ENCODE peak calls at places on chromosomes 16 and 17, in eight cellular contexts. B is endodermal cell, A is B cell, L is cardiac muscle cell, F is epithelial cell of proximal tubule, K is HFFc6, I is GM23338, X is tibial artery. O is an unnamed sample.

GRCh38 chr17:72305964-72306551 is 185.2 kb downstream of the SOX9 start:
- DNase-seq in X (peak; percentile 57), I (no peak), F (no peak), L (no peak), K (peak; percentile 12), B (no peak), A (no peak), O (no peak)

GRCh38 chr17:16384557-16384956 is 3.7 kb downstream of the UBB start:
- DNase-seq in K (no peak), L (no peak), I (no peak), F (no peak), A (no peak), X (no peak), B (no peak), O (no peak)

GRCh38 chr16:83513006-83513755 is 294.6 kb upstream of the HSBP1 start:
- DNase-seq in L (no peak), X (no peak), K (peak; percentile 25), I (no peak), A (no peak), B (no peak), F (peak; percentile 23), O (no peak)

GRCh38 chr17:15457723-15458094 is 9.7 kb downstream of the CDRT4 start:
- DNase-seq in L (no peak), F (no peak), K (no peak), X (peak; percentile 58), I (no peak), A (no peak), B (no peak), O (no peak)

GRCh38 chr16:5500526-5500925 is 402.9 kb upstream of the EEF2KMT start:
- DNase-seq in I (no peak), K (no peak), L (no peak), A (no peak), F (no peak), X (no peak), B (no peak), O (no peak)

GRCh38 chr17:49031965-49032928 is 35.1 kb downstream of the IGF2BP1 start:
- DNase-seq in X (no peak), I (peak; percentile 93), A (peak; percentile 59), B (peak; percentile 90), L (peak; percentile 85), K (peak; percentile 67), F (peak; percentile 22), O (peak; percentile 51)

GRCh38 chr16:19283637-19284036 is 1.9 kb upstream of the CLEC19A start:
- DNase-seq in X (no peak), I (no peak), B (no peak), A (no peak), L (no peak), K (no peak), F (no peak), O (no peak)

GRCh38 chr16:55476625-55477533 is 2.1 kb upstream of the MMP2 start:
- DNase-seq in I (no peak), A (no peak), K (no peak), X (peak; percentile 68), B (no peak), L (no peak), F (no peak), O (no peak)

GRCh38 chr17:79324219-79324618 is 249.6 kb downstream of the ENGASE start:
- DNase-seq in L (no peak), K (no peak), B (no peak), X (no peak), A (no peak), F (no peak), I (no peak), O (no peak)

GRCh38 chr17:76492989-76493501 is 8.2 kb downstream of the RHBDF2 start:
- DNase-seq in F (no peak), A (peak; percentile 76), K (peak; percentile 72), B (no peak), X (peak; percentile 78), I (no peak), L (no peak), O (no peak)

GRCh38 chr17:4179071-4179470 is 36.1 kb downstream of the CYB5D2 start:
- DNase-seq in L (no peak), F (no peak), K (no peak), X (no peak), I (no peak), B (no peak), A (no peak), O (no peak)

GRCh38 chr17:8894189-8894611 is 26.7 kb upstream of the PIK3R6 start:
- DNase-seq in A (no peak), I (peak; percentile 51), B (peak; percentile 86), F (no peak), X (no peak), K (no peak), L (no peak), O (no peak)

GRCh38 chr17:67565068-67565467 is 152.7 kb upstream of the NOL11 start:
- DNase-seq in A (no peak), L (no peak), B (no peak), I (no peak), K (no peak), X (no peak), F (no peak), O (no peak)

GRCh38 chr16:23128056-23128455 is 21.2 kb downstream of the USP31 start:
- DNase-seq in A (no peak), X (no peak), I (no peak), L (no peak), B (no peak), K (no peak), F (no peak), O (no peak)

GRCh38 chr17:21042434-21043295 is at the start of gene USP22:
- DNase-seq in X (peak; percentile 31), F (no peak), L (peak; percentile 52), K (no peak), I (no peak), B (peak; percentile 100), A (peak; percentile 98), O (peak; percentile 97)

DNA sequence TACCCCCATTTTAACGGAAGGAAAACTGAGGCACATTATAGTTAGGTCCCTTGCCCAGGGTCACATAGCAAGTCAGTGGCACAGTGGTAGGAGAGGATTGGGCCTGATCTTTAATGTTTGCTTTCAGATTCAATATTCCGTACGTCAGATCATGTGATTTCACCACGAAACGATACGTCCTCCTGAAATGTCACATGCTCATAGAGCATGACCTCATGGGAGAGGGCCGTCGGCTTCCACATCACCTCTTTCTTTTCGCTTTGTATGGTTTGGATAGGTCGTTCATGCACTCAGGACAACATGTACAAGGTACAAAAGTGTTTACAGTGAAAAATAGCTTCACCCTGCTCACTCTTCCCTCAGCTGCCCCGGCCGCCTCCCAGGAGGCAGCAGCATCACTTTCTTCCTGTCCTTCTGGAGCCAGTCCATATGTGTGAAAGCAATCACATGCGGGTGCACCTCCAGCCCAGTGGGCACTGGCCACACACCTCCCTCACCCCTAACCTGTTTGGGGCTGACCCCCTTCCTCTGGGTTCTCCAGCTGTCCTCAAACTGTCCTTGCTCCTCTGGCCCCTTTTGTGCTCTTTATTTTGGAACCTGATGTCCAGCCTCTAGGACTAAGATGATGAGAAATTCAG is 199.9 kb downstream of the FOXL1 start:
- DNase-seq in B (no peak), F (no peak), K (no peak), A (no peak), I (no peak), L (no peak), X (no peak), O (no peak)
- TF ChIP-seq CTCF in B (no peak), F (no peak), K (no peak), A (no peak), I (no peak), L (no peak), X (no peak), O (no peak)

GRCh38 chr16:72657791-72658190 is 390.1 kb downstream of the ZFHX3 start:
- DNase-seq in I (no peak), K (no peak), L (no peak), F (no peak), B (no peak), A (no peak), X (no peak), O (no peak)
- TF ChIP-seq CTCF in I (no peak), K (no peak), L (no peak), F (no peak), B (no peak), A (no peak), X (no peak), O (no peak)

DNA sequence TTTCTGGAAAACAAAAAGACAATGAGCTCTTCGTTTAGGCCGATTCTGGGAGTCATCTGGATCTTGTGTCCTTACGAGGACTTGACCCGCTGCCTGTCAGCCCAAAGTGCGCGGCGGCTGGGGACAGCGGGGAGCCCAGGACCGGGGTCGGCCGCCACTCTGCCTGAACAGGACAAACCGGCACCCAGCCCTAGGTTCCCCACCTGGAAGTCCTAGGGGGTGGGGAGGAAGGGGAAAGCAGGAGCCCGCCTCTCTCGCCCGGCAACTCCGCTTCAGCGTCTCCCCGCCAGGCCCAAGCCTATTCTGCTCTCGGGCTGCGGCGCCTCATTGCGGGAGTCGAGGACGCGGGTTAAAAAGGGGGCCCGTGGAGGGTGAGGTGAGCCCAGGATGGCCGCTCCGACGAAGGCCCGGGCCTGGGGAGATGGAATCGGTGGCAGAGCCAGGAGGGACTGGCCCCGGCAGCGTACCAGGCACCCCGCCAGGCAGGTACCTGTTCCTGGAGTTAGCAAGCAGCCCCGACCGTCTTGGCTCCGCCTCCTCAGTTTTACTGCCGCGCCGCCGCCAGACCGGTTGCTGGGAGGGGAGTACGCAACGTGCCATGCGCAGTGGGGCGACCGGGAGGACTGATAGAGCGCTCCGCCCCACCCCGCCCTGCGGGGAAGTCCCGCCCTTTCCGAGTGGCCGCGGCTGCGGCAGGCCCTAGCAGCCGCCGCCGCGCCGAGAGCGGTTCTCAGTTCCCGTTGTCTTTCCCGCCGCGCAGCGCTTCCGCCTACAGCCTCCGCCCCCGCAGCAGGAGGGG is at the start of gene STRADA:
- DNase-seq in X (peak; percentile 98), I (peak; percentile 99), A (peak; percentile 99), L (peak; percentile 99), F (peak; percentile 53), K (peak; percentile 94), B (peak; percentile 100), O (peak; percentile 99)
- TF ChIP-seq CTCF in X (no peak), I (no peak), A (no peak), L (no peak), F (no peak), K (no peak), B (no peak), O (no peak)

DNA sequence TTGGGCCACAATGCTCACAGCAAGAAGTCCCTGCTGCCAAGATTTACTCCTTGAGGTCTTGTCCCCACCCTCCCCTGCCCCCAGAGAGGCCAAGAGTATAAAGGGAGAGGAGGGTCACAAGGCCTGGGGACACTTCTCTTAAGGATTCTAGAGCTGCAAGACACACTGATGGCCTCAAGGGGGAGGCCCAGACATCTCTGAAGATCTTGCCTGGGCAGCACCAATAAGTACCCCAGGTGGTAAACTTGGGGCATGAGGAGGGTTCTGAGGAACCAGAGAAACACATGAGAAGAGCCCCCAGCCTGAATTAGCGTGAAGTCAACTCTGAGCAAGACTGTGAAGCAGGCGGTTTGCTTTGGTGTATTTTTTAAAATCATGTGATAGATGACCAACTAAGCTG is 26.8 kb upstream of the MTMR4 start:
- DNase-seq in K (no peak), L (no peak), F (no peak), X (no peak), I (peak; percentile 76), B (peak; percentile 79), A (no peak), O (no peak)
- TF ChIP-seq CTCF in K (peak; percentile 56), L (peak; percentile 48), F (peak; percentile 49), X (no peak), I (peak; percentile 62), B (peak; percentile 76), A (peak; percentile 24), O (peak; percentile 15)

O was measured in nephron progenitor cell.